ENCODE peak calls at places on chromosomes 11 and 22, in eight cellular contexts. V is PC-9; U is tibial nerve; C is H1; T is CD4-positive, alpha-beta memory T cell; H is psoas muscle; B is heart right ventricle; G is stomach. J is an unnamed sample. For H3K27me3, the result is how much of the 10 kb centered on the place peaks cover.

GRCh38 chr22:24772493-24773220 is 1.9 kb downstream of the PIWIL3 start:
- DNase-seq in U (no peak), V (no peak), T (no peak), G (no peak), C (peak), B (no peak), H (no peak), J (peak)

GRCh38 chr11:48087974-48088681 is 107.8 kb downstream of the PTPRJ start:
- DNase-seq in C (no peak), G (peak), H (no peak), T (no peak), V (no peak), B (peak), U (no peak), J (no peak)

GRCh38 chr11:110311783-110312578 is 15.6 kb upstream of the RDX start:
- DNase-seq in H (no peak), C (no peak), V (peak), U (no peak), B (no peak), T (no peak), G (no peak), J (no peak)

GRCh38 chr11:46296520-46297448 is 19.3 kb downstream of the CREB3L1 start:
- DNase-seq in C (peak), T (no peak), V (peak), G (no peak), B (peak), H (peak), U (no peak), J (peak)

GRCh38 chr22:36135306-36135705 is 25.2 kb downstream of the APOL3 start:
- DNase-seq in V (no peak), G (no peak), H (no peak), T (no peak), B (no peak), U (no peak), C (no peak), J (no peak)

GRCh38 chr11:96010683-96011082 is 86.8 kb upstream of the MTMR2 start:
- DNase-seq in H (no peak), C (no peak), G (no peak), B (no peak), V (no peak), T (no peak), U (no peak), J (no peak)

GRCh38 chr11:88555829-88556202 is 218.3 kb upstream of the CTSC start:
- DNase-seq in U (no peak), B (no peak), H (no peak), C (no peak), V (no peak), T (no peak), G (no peak), J (no peak)

GRCh38 chr22:42207918-42208317 is 62.5 kb downstream of the TCF20 start:
- DNase-seq in C (no peak), G (no peak), T (no peak), V (no peak), U (no peak), B (no peak), H (no peak), J (no peak)

GRCh38 chr11:60457576-60457975 is 1.9 kb downstream of the MS4A1 start:
- DNase-seq in B (no peak), U (no peak), C (no peak), G (no peak), T (no peak), V (no peak), H (no peak), J (no peak)

GRCh38 chr11:106853850-106854401 is 164.3 kb downstream of the GUCY1A2 start:
- DNase-seq in U (no peak), H (no peak), C (no peak), V (no peak), B (no peak), G (no peak), T (no peak), J (no peak)

DNA sequence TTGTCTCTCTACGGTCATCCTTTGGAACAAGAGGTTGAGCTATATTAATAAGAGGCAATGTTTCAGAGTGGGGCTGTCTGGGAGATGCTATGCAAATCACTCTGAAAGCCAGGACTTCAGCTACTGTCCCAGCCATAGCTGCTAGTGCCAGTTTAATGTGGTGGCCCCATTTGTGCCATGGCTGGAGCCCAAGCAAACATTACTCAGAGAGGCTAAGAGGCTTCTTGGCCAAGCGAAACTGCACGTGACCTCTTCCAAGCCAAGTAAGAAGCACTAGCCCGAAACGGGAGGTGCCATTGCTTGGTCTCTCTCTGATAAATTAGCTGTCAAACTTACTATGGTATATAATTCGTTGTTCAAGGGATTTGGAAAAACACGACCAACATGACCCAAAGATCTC is 50.4 kb upstream of the TBCEL start:
- DNase-seq in B (no peak), G (no peak), T (no peak), H (no peak), U (no peak), V (no peak), C (no peak), J (no peak)
- H3K27ac ChIP-seq in B (no peak), G (no peak), T (no peak), H (no peak), U (no peak), V (no peak), C (no peak), J (no peak)

DNA sequence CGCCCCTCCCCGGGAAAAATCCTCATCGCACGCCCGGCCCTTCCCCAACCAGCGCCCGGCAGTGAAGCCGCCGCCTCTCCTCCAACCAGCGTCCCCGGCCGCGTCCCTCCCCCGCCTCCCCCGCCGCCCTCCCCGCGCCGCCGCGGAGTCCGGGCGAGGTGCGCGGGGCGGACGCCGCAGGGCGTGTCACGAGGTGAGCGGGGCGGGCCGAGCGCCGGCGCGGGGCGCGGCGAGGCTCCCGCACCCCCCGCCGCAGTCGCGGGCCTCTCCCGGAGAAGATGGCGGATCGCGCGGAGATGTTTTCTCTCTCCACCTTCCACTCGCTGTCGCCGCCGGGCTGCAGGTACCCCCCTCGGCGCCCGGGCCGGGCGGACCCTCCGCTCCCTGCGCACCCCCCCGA is at the start of gene MAPK8IP2:
- DNase-seq in C (no peak), U (no peak), B (no peak), G (no peak), H (no peak), T (no peak), V (no peak), J (no peak)
- H3K27me3 ChIP-seq in C (half or more), U (half or more), B (half or more), G (under half), H (under half), T (under half), V (under half), J (under half)

DNA sequence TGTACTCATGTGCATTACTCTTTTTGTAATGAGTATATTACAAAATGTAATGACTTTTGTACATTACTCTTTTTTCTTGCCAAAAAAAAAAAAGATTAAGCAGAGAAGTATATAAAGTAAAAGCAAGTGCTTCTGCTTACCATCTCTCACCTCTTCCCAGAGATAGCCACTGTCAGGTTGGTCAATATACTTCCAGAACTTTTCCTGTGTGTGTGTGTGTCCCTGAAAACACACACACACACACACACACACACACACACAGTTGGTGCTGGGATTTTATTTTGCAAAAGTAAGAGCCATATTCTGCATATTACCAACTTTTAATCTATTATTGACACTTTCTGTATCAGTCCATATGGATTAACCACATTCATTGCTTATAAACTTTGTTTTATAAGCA is 2.5 kb downstream of the IGLL5 start:
- DNase-seq in C (no peak), G (no peak), U (no peak), B (no peak), H (no peak), V (no peak), T (no peak), J (no peak)
- H3K4me3 ChIP-seq in C (no peak), G (no peak), U (no peak), B (no peak), H (no peak), V (no peak), T (no peak), J (no peak)

GRCh38 chr11:73024646-73025045 is 117.5 kb downstream of the FCHSD2 start:
- DNase-seq in V (no peak), T (no peak), H (no peak), G (no peak), C (no peak), U (no peak), B (no peak), J (no peak)
- H3K27ac ChIP-seq in V (no peak), T (no peak), H (no peak), G (no peak), C (no peak), U (no peak), B (no peak), J (no peak)

J was measured in iPS DF 6.9.